ENCODE peak calls at places on chromosomes 16 and 17, in four cellular contexts. F, K, X and O are unnamed samples.

GRCh38 chr17:8791910-8792270 is 7.3 kb downstream of the MFSD6L start:
- DNase-seq in K (peak; percentile 9), F (peak; percentile 2), X (no peak), O (peak; percentile 31)

GRCh38 chr17:35981908-35982330 is 622 bp upstream of the CCL16 start:
- DNase-seq in K (no peak), X (no peak), F (no peak), O (no peak)

GRCh38 chr17:9225305-9226101 is 204.2 kb downstream of the NTN1 start:
- DNase-seq in X (no peak), F (no peak), K (no peak), O (no peak)

GRCh38 chr16:27806388-27806787 is 256.4 kb downstream of the KATNIP start:
- DNase-seq in F (no peak), K (no peak), X (no peak), O (no peak)

GRCh38 chr17:49822829-49823228 is 25.0 kb downstream of the TAC4 start:
- DNase-seq in X (no peak), F (peak; percentile 36), K (no peak), O (peak; percentile 48)

GRCh38 chr16:30382398-30383015 is at the start of gene SEPTIN1:
- DNase-seq in X (no peak), F (no peak), K (no peak), O (no peak)

GRCh38 chr17:60173304-60173807 is 23.6 kb downstream of the CA4 start:
- DNase-seq in F (no peak), X (no peak), K (no peak), O (peak; percentile 27)

GRCh38 chr16:81107506-81107905 is 11.3 kb upstream of the GCSH start:
- DNase-seq in K (no peak), X (no peak), F (no peak), O (no peak)

GRCh38 chr16:11251525-11252481 is 4.2 kb downstream of the SOCS1 start:
- DNase-seq in X (no peak), K (peak; percentile 52), F (peak; percentile 63), O (peak; percentile 56)

GRCh38 chr16:30395155-30395991 is at the start of gene ZNF48:
- DNase-seq in F (peak; percentile 63), X (no peak), K (peak; percentile 21), O (no peak)

GRCh38 chr16:49023095-49023494 is 258.5 kb downstream of the CBLN1 start:
- DNase-seq in K (no peak), F (no peak), X (no peak), O (no peak)

GRCh38 chr17:58535431-58535830 is 21.0 kb upstream of the MTMR4 start:
- DNase-seq in X (no peak), K (no peak), F (no peak), O (no peak)

GRCh38 chr17:74742153-74742515 is 5.1 kb downstream of the RAB37 start:
- DNase-seq in X (no peak), K (no peak), F (no peak), O (no peak)

GRCh38 chr17:35312790-35313711 is 60.4 kb downstream of the SLFN11 start:
- DNase-seq in X (no peak), F (peak; percentile 56), K (peak; percentile 16), O (peak; percentile 46)

DNA sequence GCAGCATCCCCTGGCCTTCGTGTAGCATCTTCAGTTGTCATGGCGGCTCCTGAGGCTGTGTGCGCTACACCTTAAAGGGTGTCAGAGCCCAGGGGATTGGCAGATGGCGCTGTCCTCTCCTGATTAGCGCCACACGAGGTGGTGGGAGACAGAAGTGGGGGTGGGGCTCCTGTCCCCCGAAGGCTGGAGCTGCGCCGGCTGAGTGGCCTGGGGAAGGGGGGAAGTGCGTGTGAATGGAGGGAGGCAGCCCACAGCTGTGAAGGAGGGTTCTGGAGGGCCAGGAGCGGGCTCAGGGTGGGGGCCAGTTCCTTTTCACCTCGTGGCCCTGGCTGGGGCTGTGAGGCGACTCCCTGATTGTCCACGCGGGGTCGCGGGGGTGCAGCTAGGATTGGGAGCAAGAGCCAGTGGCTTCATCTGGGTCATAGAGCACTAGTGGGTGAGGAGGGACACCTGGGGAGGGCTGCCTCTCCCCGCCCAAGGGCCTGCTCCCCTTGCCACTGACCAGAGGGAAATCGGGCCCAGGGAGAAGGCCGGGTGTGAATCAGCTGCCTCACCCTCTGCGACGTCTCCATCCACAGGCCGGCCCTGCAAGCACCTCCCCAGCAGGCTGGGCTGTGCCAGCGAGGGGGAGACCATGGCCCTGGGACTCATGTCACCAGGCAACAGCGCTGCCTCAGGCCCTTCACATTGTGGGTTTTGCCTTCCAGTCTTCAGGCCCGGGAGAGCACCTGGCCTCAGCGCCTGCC is 14.1 kb downstream of the BAHCC1 start:
- DNase-seq in F (no peak), K (no peak), X (no peak), O (no peak)
- TF ChIP-seq CTCF in F (no peak), K (no peak), X (no peak), O (no peak)

GRCh38 chr17:28715217-28715616 is 2.5 kb downstream of the RAB34 start:
- DNase-seq in K (no peak), F (no peak), X (no peak), O (no peak)

GRCh38 chr17:28717578-28718316 is at the start of gene RAB34:
- DNase-seq in F (peak; percentile 74), X (peak; percentile 47), K (no peak), O (peak; percentile 52)

GRCh38 chr17:28718990-28719433 is 773 bp upstream of the RPL23A start:
- DNase-seq in K (no peak), F (no peak), X (no peak), O (no peak)

GRCh38 chr17:28718317-28718672 is 627 bp upstream of the RAB34 start:
- DNase-seq in F (no peak), X (no peak), K (no peak), O (no peak)

DNA sequence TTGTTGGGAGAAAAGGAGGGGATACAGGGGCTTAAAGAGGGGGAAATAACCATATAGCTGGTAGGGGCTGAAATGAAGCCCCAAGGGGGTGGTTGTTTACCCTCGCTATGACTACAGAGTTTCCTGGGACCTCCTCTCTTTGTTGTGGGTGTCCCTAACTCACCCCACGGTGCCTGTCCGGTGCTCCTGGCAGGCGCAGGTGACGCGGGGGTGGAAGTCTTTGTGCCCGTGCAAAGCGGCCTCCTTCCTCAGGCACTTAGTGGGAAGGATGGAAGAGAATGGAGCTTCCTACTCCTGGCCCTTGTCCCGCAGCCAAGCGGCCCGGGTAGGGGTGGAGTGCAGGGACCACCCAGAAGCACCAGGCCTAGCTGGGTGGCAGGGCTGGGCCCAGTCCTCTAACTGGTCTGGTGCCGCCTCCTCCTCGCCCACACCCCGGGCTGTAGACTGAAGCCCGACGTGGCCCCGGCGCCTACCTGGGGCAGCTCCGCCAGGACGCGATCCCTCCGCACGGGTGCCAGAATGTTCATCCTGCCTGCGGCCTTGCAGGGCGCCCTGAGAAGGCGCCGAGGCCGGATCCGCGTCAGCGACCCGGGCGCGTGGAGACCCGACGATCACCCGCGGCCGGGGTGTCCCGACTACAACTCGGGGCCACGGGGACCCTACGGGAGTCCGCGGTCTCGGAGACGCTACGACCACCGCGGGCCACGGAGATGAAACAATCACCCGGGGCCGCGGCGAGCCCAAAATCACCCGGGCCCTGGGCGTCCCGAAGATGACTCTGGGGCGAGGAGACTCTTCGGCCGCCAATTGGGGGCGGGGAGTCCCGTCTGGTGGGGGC is 709 bp downstream of the RAB34 start:
- DNase-seq in K (no peak), X (no peak), F (no peak), O (no peak)
- H3K4me3 ChIP-seq in K (peak overlapping the region; percentile 88), X (peak overlapping the region; percentile 80), F (peak overlapping the region; percentile 85), O (peak overlapping the region; percentile 58)

GRCh38 chr16:7597677-7598076 is 265.0 kb downstream of the RBFOX1 start:
- DNase-seq in X (no peak), F (no peak), K (no peak), O (no peak)
- TF ChIP-seq CTCF in X (no peak), F (no peak), K (no peak), O (no peak)

GRCh38 chr17:81166033-81166472 is at the start of gene AATK:
- DNase-seq in X (no peak), K (no peak), F (no peak), O (no peak)

GRCh38 chr17:81165246-81166032 is at the start of gene PVALEF:
- DNase-seq in K (no peak), X (no peak), F (no peak), O (no peak)

GRCh38 chr17:81163051-81163695 is 2.1 kb upstream of the PVALEF start:
- DNase-seq in X (no peak), F (no peak), K (no peak), O (no peak)

GRCh38 chr17:81163703-81164413 is 1.4 kb upstream of the PVALEF start:
- DNase-seq in F (no peak), X (no peak), K (no peak), O (no peak)

DNA sequence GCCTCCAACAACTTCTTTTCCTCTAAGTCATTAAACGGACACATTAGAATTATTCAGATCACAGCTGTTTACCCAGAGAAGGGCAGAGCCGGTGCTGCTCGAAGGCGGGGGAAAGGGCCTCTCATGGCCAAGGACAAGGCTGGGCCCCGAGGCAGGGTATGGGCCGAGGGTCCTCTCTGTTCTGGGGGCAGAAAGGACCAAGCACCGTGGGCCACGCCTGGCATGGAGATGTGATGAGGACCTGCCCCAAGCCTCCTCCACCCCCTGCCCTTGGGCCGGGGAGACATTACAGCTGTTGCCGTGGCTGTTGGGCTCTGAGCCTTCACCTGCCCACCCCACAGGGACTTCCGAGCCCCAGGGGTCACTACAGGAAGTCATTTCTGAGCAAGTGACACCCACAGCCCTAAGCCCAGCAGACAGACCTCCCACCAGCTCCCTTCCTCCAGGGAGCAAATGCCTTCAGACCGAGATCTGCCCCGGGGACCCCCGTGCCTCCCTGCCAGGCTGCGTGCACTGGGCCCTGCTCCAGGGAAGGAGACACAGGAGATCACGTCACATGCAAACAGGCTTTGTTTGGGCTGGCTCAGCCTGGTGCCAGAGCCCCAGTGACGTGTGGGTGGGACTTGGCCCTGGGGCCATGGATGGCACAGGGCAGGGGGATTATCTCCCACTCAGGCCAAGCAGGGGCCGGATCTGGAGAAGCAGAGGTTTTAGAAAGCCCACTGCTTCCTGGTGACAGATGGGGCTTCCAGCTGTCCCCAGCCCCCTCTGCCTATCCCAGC is 652 bp upstream of the PVALEF start:
- DNase-seq in K (no peak), F (no peak), X (no peak), O (no peak)
- H3K4me3 ChIP-seq in K (no peak overlapping the region), F (no peak overlapping the region), X (peak overlapping the region; percentile 68), O (no peak overlapping the region)

DNA sequence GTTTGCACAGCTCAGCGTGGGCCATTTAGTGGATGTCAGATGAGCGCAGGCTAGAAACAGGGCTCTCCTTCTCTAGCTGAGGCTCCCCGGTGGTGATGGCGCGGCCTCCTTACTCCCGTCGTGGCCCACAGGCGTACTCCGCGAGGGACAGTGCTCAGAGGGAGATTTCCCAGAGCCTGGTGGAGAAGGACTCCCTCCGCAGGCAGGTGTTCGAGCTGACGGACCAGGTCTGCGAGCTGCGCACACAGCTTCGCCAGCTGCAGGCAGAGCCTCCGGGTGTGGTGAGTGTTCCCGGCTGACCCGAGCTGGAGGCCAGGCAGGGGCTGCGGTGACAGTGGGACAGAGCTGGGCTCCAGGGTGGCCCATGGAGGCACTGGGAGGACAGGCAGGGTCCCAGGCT is 21.4 kb downstream of the CARD14 start:
- DNase-seq in F (no peak), K (no peak), X (no peak), O (no peak)
- TF ChIP-seq CTCF in F (no peak), K (no peak), X (no peak), O (no peak)

GRCh38 chr17:13596241-13596941 is 5.3 kb downstream of the HS3ST3A1 start:
- DNase-seq in F (no peak), X (no peak), K (no peak), O (no peak)
- H3K4me3 ChIP-seq in F (peak overlapping the region; percentile 54), X (no peak overlapping the region), K (no peak overlapping the region), O (no peak overlapping the region)